ENCODE peak calls at places on chromosomes 11 and 22, in four cellular contexts. E, O, W and B are unnamed samples.

GRCh38 chr11:133894956-133895549 is 49.7 kb upstream of the SPATA19 start:
- DNase-seq in E (no peak), O (peak; percentile 5), W (no peak), B (no peak)

GRCh38 chr11:64132388-64132771 is 33.5 kb downstream of the MACROD1 start:
- DNase-seq in E (no peak), O (no peak), W (no peak), B (no peak)

GRCh38 chr22:39994566-39995345 is at the start of gene FAM83F:
- DNase-seq in E (peak; percentile 30), O (peak; percentile 13), W (peak; percentile 78), B (peak; percentile 80)

GRCh38 chr11:23359297-23359696 is 499.0 kb upstream of the CCDC179 start:
- DNase-seq in E (no peak), O (no peak), W (peak; percentile 91), B (peak; percentile 51)

GRCh38 chr22:27790396-27791216 is 10.9 kb downstream of the MN1 start:
- DNase-seq in E (no peak), O (no peak), W (no peak), B (no peak)

GRCh38 chr11:11845551-11845950 is 3.8 kb downstream of the USP47 start:
- DNase-seq in E (no peak), O (no peak), W (no peak), B (no peak)

GRCh38 chr11:126564588-126564987 is 209.1 kb downstream of the ST3GAL4 start:
- DNase-seq in E (no peak), O (no peak), W (no peak), B (no peak)

GRCh38 chr11:1298695-1299492 is 10.5 kb downstream of the TOLLIP start:
- DNase-seq in E (peak; percentile 73), O (no peak), W (peak; percentile 95), B (peak; percentile 78)

GRCh38 chr11:132402056-132402684 is 1031.8 kb downstream of the NTM start:
- DNase-seq in E (no peak), O (no peak), W (peak; percentile 41), B (peak; percentile 8)

GRCh38 chr11:15286465-15286864 is 171.7 kb downstream of the INSC start:
- DNase-seq in E (no peak), O (no peak), W (no peak), B (no peak)

GRCh38 chr22:22616636-22617035 is 27.8 kb upstream of the GGTLC2 start:
- DNase-seq in E (no peak), O (no peak), W (peak; percentile 53), B (peak; percentile 7)

GRCh38 chr22:45009881-45010531 is at the start of gene PHF21B:
- DNase-seq in E (peak; percentile 83), O (no peak), W (peak; percentile 24), B (peak; percentile 19)

GRCh38 chr11:92411431-92411830 is 186.8 kb downstream of the FAT3 start:
- DNase-seq in E (no peak), O (no peak), W (no peak), B (no peak)

GRCh38 chr11:12182650-12183511 is 72.5 kb downstream of the MICAL2 start:
- DNase-seq in E (peak; percentile 55), O (no peak), W (peak; percentile 91), B (peak; percentile 81)

GRCh38 chr11:94924074-94925031 is 49.0 kb downstream of the CWC15 start:
- DNase-seq in E (no peak), O (peak; percentile 35), W (no peak), B (no peak)

GRCh38 chr11:65211293-65212105 is 29.8 kb downstream of the CAPN1 start:
- DNase-seq in E (no peak), O (no peak), W (no peak), B (no peak)

GRCh38 chr11:36151933-36152580 is 137.2 kb downstream of the COMMD9 start:
- DNase-seq in E (no peak), O (no peak), W (no peak), B (no peak)

GRCh38 chr22:24455039-24455438 is 27.6 kb downstream of the ADORA2A start:
- DNase-seq in E (no peak), O (no peak), W (no peak), B (no peak)

GRCh38 chr22:36252754-36253522 is at the start of gene APOL1:
- DNase-seq in E (peak; percentile 60), O (peak; percentile 75), W (no peak), B (no peak)

GRCh38 chr11:70433038-70433437 is 34.7 kb downstream of the CTTN start:
- DNase-seq in E (no peak), O (no peak), W (no peak), B (no peak)

GRCh38 chr11:18245396-18245795 is 3.1 kb downstream of the SAA2 start:
- DNase-seq in E (no peak), O (no peak), W (peak; percentile 55), B (no peak)

GRCh38 chr11:63518548-63518947 is 12.7 kb downstream of the LGALS12 start:
- DNase-seq in E (no peak), O (no peak), W (no peak), B (no peak)

GRCh38 chr11:88489030-88489429 is 151.5 kb upstream of the CTSC start:
- DNase-seq in E (no peak), O (no peak), W (peak; percentile 55), B (peak; percentile 4)